ENCODE peak calls at places on chromosomes 12 and 14, in eight cellular contexts. One of them, this sample, is unnamed.

GRCh38 chr14:98725196-98725595 is 546.8 kb downstream of the BCL11B start:
- DNase-seq in H7: no peak
- DNase-seq in body of pancreas: no peak
- DNase-seq in KG1: no peak
- DNase-seq in GM12892: no peak
- DNase-seq in CD4-positive, CD25-positive, alpha-beta regulatory T cell: no peak
- DNase-seq in epithelial cell of prostate: no peak
- DNase-seq in activated CD8-positive, alpha-beta memory T cell treated with anti-CD3 and anti-CD28 coated beads for 4 hours: no peak
- DNase-seq in this sample: no peak

GRCh38 chr12:11486623-11487444 is 91.5 kb upstream of the PRB2 start:
- DNase-seq in H7: no peak
- DNase-seq in body of pancreas: peak; percentile 80
- DNase-seq in KG1: peak; percentile 31
- DNase-seq in GM12892: no peak
- DNase-seq in CD4-positive, CD25-positive, alpha-beta regulatory T cell: peak; percentile 66
- DNase-seq in epithelial cell of prostate: peak; percentile 22
- DNase-seq in activated CD8-positive, alpha-beta memory T cell treated with anti-CD3 and anti-CD28 coated beads for 4 hours: peak; percentile 63
- DNase-seq in this sample: peak; percentile 44

GRCh38 chr12:50187084-50187900 is 20.1 kb upstream of the CERS5 start:
- DNase-seq in H7: no peak
- DNase-seq in body of pancreas: no peak
- DNase-seq in KG1: no peak
- DNase-seq in GM12892: no peak
- DNase-seq in CD4-positive, CD25-positive, alpha-beta regulatory T cell: no peak
- DNase-seq in epithelial cell of prostate: no peak
- DNase-seq in activated CD8-positive, alpha-beta memory T cell treated with anti-CD3 and anti-CD28 coated beads for 4 hours: peak; percentile 14
- DNase-seq in this sample: no peak

GRCh38 chr14:76599556-76599955 is 161.7 kb upstream of the VASH1 start:
- DNase-seq in H7: no peak
- DNase-seq in body of pancreas: no peak
- DNase-seq in KG1: no peak
- DNase-seq in GM12892: no peak
- DNase-seq in CD4-positive, CD25-positive, alpha-beta regulatory T cell: no peak
- DNase-seq in epithelial cell of prostate: no peak
- DNase-seq in activated CD8-positive, alpha-beta memory T cell treated with anti-CD3 and anti-CD28 coated beads for 4 hours: no peak
- DNase-seq in this sample: no peak

GRCh38 chr12:153080-153746 is 60.7 kb downstream of the SLC6A12 start:
- DNase-seq in H7: peak; percentile 95
- DNase-seq in body of pancreas: peak; percentile 58
- DNase-seq in KG1: peak; percentile 39
- DNase-seq in GM12892: peak; percentile 74
- DNase-seq in CD4-positive, CD25-positive, alpha-beta regulatory T cell: no peak
- DNase-seq in epithelial cell of prostate: no peak
- DNase-seq in activated CD8-positive, alpha-beta memory T cell treated with anti-CD3 and anti-CD28 coated beads for 4 hours: peak; percentile 11
- DNase-seq in this sample: peak; percentile 25

GRCh38 chr14:77882098-77882497 is 82.2 kb downstream of the ADCK1 start:
- DNase-seq in H7: no peak
- DNase-seq in body of pancreas: peak; percentile 51
- DNase-seq in KG1: no peak
- DNase-seq in GM12892: no peak
- DNase-seq in CD4-positive, CD25-positive, alpha-beta regulatory T cell: no peak
- DNase-seq in epithelial cell of prostate: no peak
- DNase-seq in activated CD8-positive, alpha-beta memory T cell treated with anti-CD3 and anti-CD28 coated beads for 4 hours: no peak
- DNase-seq in this sample: no peak

GRCh38 chr12:45644521-45644920 is 85.0 kb upstream of the ARID2 start:
- DNase-seq in H7: peak; percentile 30
- DNase-seq in body of pancreas: no peak
- DNase-seq in KG1: peak; percentile 64
- DNase-seq in GM12892: no peak
- DNase-seq in CD4-positive, CD25-positive, alpha-beta regulatory T cell: no peak
- DNase-seq in epithelial cell of prostate: peak; percentile 49
- DNase-seq in activated CD8-positive, alpha-beta memory T cell treated with anti-CD3 and anti-CD28 coated beads for 4 hours: no peak
- DNase-seq in this sample: no peak

GRCh38 chr12:12684375-12685106 is 11.4 kb downstream of the GPR19 start:
- DNase-seq in H7: peak; percentile 66
- DNase-seq in body of pancreas: peak; percentile 23
- DNase-seq in KG1: no peak
- DNase-seq in GM12892: no peak
- DNase-seq in CD4-positive, CD25-positive, alpha-beta regulatory T cell: no peak
- DNase-seq in epithelial cell of prostate: no peak
- DNase-seq in activated CD8-positive, alpha-beta memory T cell treated with anti-CD3 and anti-CD28 coated beads for 4 hours: no peak
- DNase-seq in this sample: no peak

GRCh38 chr12:20213851-20214250 is 154.5 kb upstream of the PDE3A start:
- DNase-seq in H7: no peak
- DNase-seq in body of pancreas: no peak
- DNase-seq in KG1: no peak
- DNase-seq in GM12892: no peak
- DNase-seq in CD4-positive, CD25-positive, alpha-beta regulatory T cell: no peak
- DNase-seq in epithelial cell of prostate: no peak
- DNase-seq in activated CD8-positive, alpha-beta memory T cell treated with anti-CD3 and anti-CD28 coated beads for 4 hours: no peak
- DNase-seq in this sample: no peak

GRCh38 chr12:24853588-24853987 is 95.3 kb downstream of the BCAT1 start:
- DNase-seq in H7: no peak
- DNase-seq in body of pancreas: no peak
- DNase-seq in KG1: no peak
- DNase-seq in GM12892: no peak
- DNase-seq in CD4-positive, CD25-positive, alpha-beta regulatory T cell: no peak
- DNase-seq in epithelial cell of prostate: peak; percentile 52
- DNase-seq in activated CD8-positive, alpha-beta memory T cell treated with anti-CD3 and anti-CD28 coated beads for 4 hours: no peak
- DNase-seq in this sample: no peak

GRCh38 chr12:101634724-101635123 is 40.0 kb downstream of the MYBPC1 start:
- DNase-seq in H7: no peak
- DNase-seq in body of pancreas: no peak
- DNase-seq in KG1: peak; percentile 48
- DNase-seq in GM12892: no peak
- DNase-seq in CD4-positive, CD25-positive, alpha-beta regulatory T cell: no peak
- DNase-seq in epithelial cell of prostate: no peak
- DNase-seq in activated CD8-positive, alpha-beta memory T cell treated with anti-CD3 and anti-CD28 coated beads for 4 hours: no peak
- DNase-seq in this sample: no peak

GRCh38 chr12:11978985-11979384 is 91.8 kb upstream of the BCL2L14 start:
- DNase-seq in H7: no peak
- DNase-seq in body of pancreas: no peak
- DNase-seq in KG1: no peak
- DNase-seq in GM12892: no peak
- DNase-seq in CD4-positive, CD25-positive, alpha-beta regulatory T cell: no peak
- DNase-seq in epithelial cell of prostate: peak; percentile 18
- DNase-seq in activated CD8-positive, alpha-beta memory T cell treated with anti-CD3 and anti-CD28 coated beads for 4 hours: no peak
- DNase-seq in this sample: no peak

GRCh38 chr12:47277972-47278448 is 198.3 kb upstream of the AMIGO2 start:
- DNase-seq in H7: no peak
- DNase-seq in body of pancreas: no peak
- DNase-seq in KG1: no peak
- DNase-seq in GM12892: no peak
- DNase-seq in CD4-positive, CD25-positive, alpha-beta regulatory T cell: no peak
- DNase-seq in epithelial cell of prostate: peak; percentile 91
- DNase-seq in activated CD8-positive, alpha-beta memory T cell treated with anti-CD3 and anti-CD28 coated beads for 4 hours: no peak
- DNase-seq in this sample: no peak

GRCh38 chr14:64705406-64706118 is 1.3 kb downstream of the PLEKHG3 start:
- DNase-seq in H7: peak; percentile 56
- DNase-seq in body of pancreas: peak; percentile 51
- DNase-seq in KG1: peak; percentile 30
- DNase-seq in GM12892: no peak
- DNase-seq in CD4-positive, CD25-positive, alpha-beta regulatory T cell: no peak
- DNase-seq in epithelial cell of prostate: no peak
- DNase-seq in activated CD8-positive, alpha-beta memory T cell treated with anti-CD3 and anti-CD28 coated beads for 4 hours: no peak
- DNase-seq in this sample: no peak

GRCh38 chr14:60051690-60052324 is 39.9 kb upstream of the PCNX4 start:
- DNase-seq in H7: no peak
- DNase-seq in body of pancreas: no peak
- DNase-seq in KG1: no peak
- DNase-seq in GM12892: no peak
- DNase-seq in CD4-positive, CD25-positive, alpha-beta regulatory T cell: no peak
- DNase-seq in epithelial cell of prostate: no peak
- DNase-seq in activated CD8-positive, alpha-beta memory T cell treated with anti-CD3 and anti-CD28 coated beads for 4 hours: no peak
- DNase-seq in this sample: peak; percentile 14

GRCh38 chr12:93722757-93723567 is 45.8 kb downstream of the CRADD start:
- DNase-seq in H7: no peak
- DNase-seq in body of pancreas: peak; percentile 82
- DNase-seq in KG1: no peak
- DNase-seq in GM12892: no peak
- DNase-seq in CD4-positive, CD25-positive, alpha-beta regulatory T cell: no peak
- DNase-seq in epithelial cell of prostate: no peak
- DNase-seq in activated CD8-positive, alpha-beta memory T cell treated with anti-CD3 and anti-CD28 coated beads for 4 hours: no peak
- DNase-seq in this sample: no peak

GRCh38 chr12:130881548-130881947 is 9.7 kb downstream of the RAN start:
- DNase-seq in H7: no peak
- DNase-seq in body of pancreas: no peak
- DNase-seq in KG1: no peak
- DNase-seq in GM12892: no peak
- DNase-seq in CD4-positive, CD25-positive, alpha-beta regulatory T cell: no peak
- DNase-seq in epithelial cell of prostate: no peak
- DNase-seq in activated CD8-positive, alpha-beta memory T cell treated with anti-CD3 and anti-CD28 coated beads for 4 hours: no peak
- DNase-seq in this sample: no peak

GRCh38 chr14:68949236-68949965 is 29.7 kb downstream of the ACTN1 start:
- DNase-seq in H7: no peak
- DNase-seq in body of pancreas: no peak
- DNase-seq in KG1: no peak
- DNase-seq in GM12892: no peak
- DNase-seq in CD4-positive, CD25-positive, alpha-beta regulatory T cell: no peak
- DNase-seq in epithelial cell of prostate: no peak
- DNase-seq in activated CD8-positive, alpha-beta memory T cell treated with anti-CD3 and anti-CD28 coated beads for 4 hours: no peak
- DNase-seq in this sample: no peak

GRCh38 chr12:79834712-79835376 is 100.1 kb downstream of the PPP1R12A start:
- DNase-seq in H7: no peak
- DNase-seq in body of pancreas: peak; percentile 20
- DNase-seq in KG1: no peak
- DNase-seq in GM12892: no peak
- DNase-seq in CD4-positive, CD25-positive, alpha-beta regulatory T cell: no peak
- DNase-seq in epithelial cell of prostate: no peak
- DNase-seq in activated CD8-positive, alpha-beta memory T cell treated with anti-CD3 and anti-CD28 coated beads for 4 hours: no peak
- DNase-seq in this sample: no peak

GRCh38 chr12:3172124-3173007 is 95.2 kb downstream of the TSPAN9 start:
- DNase-seq in H7: peak; percentile 86
- DNase-seq in body of pancreas: no peak
- DNase-seq in KG1: no peak
- DNase-seq in GM12892: no peak
- DNase-seq in CD4-positive, CD25-positive, alpha-beta regulatory T cell: no peak
- DNase-seq in epithelial cell of prostate: no peak
- DNase-seq in activated CD8-positive, alpha-beta memory T cell treated with anti-CD3 and anti-CD28 coated beads for 4 hours: no peak
- DNase-seq in this sample: no peak

GRCh38 chr14:79442776-79443175 is 768.5 kb downstream of the DIO2 start:
- DNase-seq in H7: no peak
- DNase-seq in body of pancreas: no peak
- DNase-seq in KG1: no peak
- DNase-seq in GM12892: no peak
- DNase-seq in CD4-positive, CD25-positive, alpha-beta regulatory T cell: no peak
- DNase-seq in epithelial cell of prostate: no peak
- DNase-seq in activated CD8-positive, alpha-beta memory T cell treated with anti-CD3 and anti-CD28 coated beads for 4 hours: no peak
- DNase-seq in this sample: no peak

GRCh38 chr12:105916698-105917059 is 222.1 kb downstream of the NUAK1 start:
- DNase-seq in H7: no peak
- DNase-seq in body of pancreas: no peak
- DNase-seq in KG1: no peak
- DNase-seq in GM12892: no peak
- DNase-seq in CD4-positive, CD25-positive, alpha-beta regulatory T cell: no peak
- DNase-seq in epithelial cell of prostate: no peak
- DNase-seq in activated CD8-positive, alpha-beta memory T cell treated with anti-CD3 and anti-CD28 coated beads for 4 hours: no peak
- DNase-seq in this sample: no peak

GRCh38 chr12:110501378-110501721 is 561 bp downstream of the VPS29 start:
- DNase-seq in H7: peak; percentile 61
- DNase-seq in body of pancreas: peak; percentile 66
- DNase-seq in KG1: no peak
- DNase-seq in GM12892: no peak
- DNase-seq in CD4-positive, CD25-positive, alpha-beta regulatory T cell: no peak
- DNase-seq in epithelial cell of prostate: peak; percentile 34
- DNase-seq in activated CD8-positive, alpha-beta memory T cell treated with anti-CD3 and anti-CD28 coated beads for 4 hours: no peak
- DNase-seq in this sample: no peak

GRCh38 chr14:32697704-32698103 is 241.0 kb upstream of the NPAS3 start:
- DNase-seq in H7: no peak
- DNase-seq in body of pancreas: no peak
- DNase-seq in KG1: no peak
- DNase-seq in GM12892: no peak
- DNase-seq in CD4-positive, CD25-positive, alpha-beta regulatory T cell: no peak
- DNase-seq in epithelial cell of prostate: no peak
- DNase-seq in activated CD8-positive, alpha-beta memory T cell treated with anti-CD3 and anti-CD28 coated beads for 4 hours: no peak
- DNase-seq in this sample: no peak

GRCh38 chr12:12609692-12610091 is 2.0 kb upstream of the CREBL2 start:
- DNase-seq in H7: no peak
- DNase-seq in body of pancreas: no peak
- DNase-seq in KG1: no peak
- DNase-seq in GM12892: no peak
- DNase-seq in CD4-positive, CD25-positive, alpha-beta regulatory T cell: no peak
- DNase-seq in epithelial cell of prostate: no peak
- DNase-seq in activated CD8-positive, alpha-beta memory T cell treated with anti-CD3 and anti-CD28 coated beads for 4 hours: no peak
- DNase-seq in this sample: no peak

GRCh38 chr12:48775299-48775698 is 13.6 kb downstream of the ADCY6 start:
- DNase-seq in H7: no peak
- DNase-seq in body of pancreas: no peak
- DNase-seq in KG1: no peak
- DNase-seq in GM12892: no peak
- DNase-seq in CD4-positive, CD25-positive, alpha-beta regulatory T cell: no peak
- DNase-seq in epithelial cell of prostate: no peak
- DNase-seq in activated CD8-positive, alpha-beta memory T cell treated with anti-CD3 and anti-CD28 coated beads for 4 hours: no peak
- DNase-seq in this sample: no peak

GRCh38 chr12:87427770-87428169 is 601.4 kb downstream of the C12orf50 start:
- DNase-seq in H7: no peak
- DNase-seq in body of pancreas: no peak
- DNase-seq in KG1: no peak
- DNase-seq in GM12892: no peak
- DNase-seq in CD4-positive, CD25-positive, alpha-beta regulatory T cell: no peak
- DNase-seq in epithelial cell of prostate: peak; percentile 80
- DNase-seq in activated CD8-positive, alpha-beta memory T cell treated with anti-CD3 and anti-CD28 coated beads for 4 hours: no peak
- DNase-seq in this sample: no peak

GRCh38 chr14:97640031-97640430 is 842.8 kb downstream of the VRK1 start:
- DNase-seq in H7: peak; percentile 13
- DNase-seq in body of pancreas: no peak
- DNase-seq in KG1: no peak
- DNase-seq in GM12892: no peak
- DNase-seq in CD4-positive, CD25-positive, alpha-beta regulatory T cell: no peak
- DNase-seq in epithelial cell of prostate: no peak
- DNase-seq in activated CD8-positive, alpha-beta memory T cell treated with anti-CD3 and anti-CD28 coated beads for 4 hours: no peak
- DNase-seq in this sample: no peak

GRCh38 chr12:84508325-84508861 is 404.2 kb downstream of the SLC6A15 start:
- DNase-seq in H7: no peak
- DNase-seq in body of pancreas: no peak
- DNase-seq in KG1: no peak
- DNase-seq in GM12892: no peak
- DNase-seq in CD4-positive, CD25-positive, alpha-beta regulatory T cell: no peak
- DNase-seq in epithelial cell of prostate: peak; percentile 62
- DNase-seq in activated CD8-positive, alpha-beta memory T cell treated with anti-CD3 and anti-CD28 coated beads for 4 hours: no peak
- DNase-seq in this sample: no peak

GRCh38 chr12:49043856-49044258 is 16.7 kb downstream of the KMT2D start:
- DNase-seq in H7: peak; percentile 95
- DNase-seq in body of pancreas: peak; percentile 55
- DNase-seq in KG1: no peak
- DNase-seq in GM12892: peak; percentile 70
- DNase-seq in CD4-positive, CD25-positive, alpha-beta regulatory T cell: peak; percentile 63
- DNase-seq in epithelial cell of prostate: no peak
- DNase-seq in activated CD8-positive, alpha-beta memory T cell treated with anti-CD3 and anti-CD28 coated beads for 4 hours: peak; percentile 50
- DNase-seq in this sample: peak; percentile 80

GRCh38 chr14:90720832-90721231 is 95.4 kb downstream of the TTC7B start:
- DNase-seq in H7: no peak
- DNase-seq in body of pancreas: no peak
- DNase-seq in KG1: no peak
- DNase-seq in GM12892: no peak
- DNase-seq in CD4-positive, CD25-positive, alpha-beta regulatory T cell: no peak
- DNase-seq in epithelial cell of prostate: no peak
- DNase-seq in activated CD8-positive, alpha-beta memory T cell treated with anti-CD3 and anti-CD28 coated beads for 4 hours: no peak
- DNase-seq in this sample: no peak

GRCh38 chr12:68899251-68899771 is 33.7 kb downstream of the CPM start:
- DNase-seq in H7: no peak
- DNase-seq in body of pancreas: peak; percentile 91
- DNase-seq in KG1: no peak
- DNase-seq in GM12892: no peak
- DNase-seq in CD4-positive, CD25-positive, alpha-beta regulatory T cell: no peak
- DNase-seq in epithelial cell of prostate: no peak
- DNase-seq in activated CD8-positive, alpha-beta memory T cell treated with anti-CD3 and anti-CD28 coated beads for 4 hours: no peak
- DNase-seq in this sample: no peak

This sample was measured in naive thymus-derived CD4-positive, alpha-beta T cell.